ENCODE peak calls at places on chromosomes 13 and 19, in seven cellular contexts. C, Z, R, I, W, V and B are unnamed samples.

GRCh38 chr13:97749174-97749573 is 204.3 kb upstream of the IPO5 start:
- DNase-seq in C (no peak), Z (no peak), R (no peak), I (peak), W (no peak), V (peak), B (no peak)

GRCh38 chr19:17775991-17776803 is 18.7 kb upstream of the B3GNT3 start:
- DNase-seq in C (no peak), Z (no peak), R (no peak), I (peak), W (no peak), V (no peak), B (no peak)

GRCh38 chr13:23870356-23871146 is 18.6 kb downstream of the MIPEP start:
- DNase-seq in C (no peak), Z (no peak), R (no peak), I (no peak), W (no peak), V (peak), B (no peak)

GRCh38 chr19:52102163-52102562 is 6.6 kb upstream of the ZNF841 start:
- DNase-seq in C (no peak), Z (no peak), R (no peak), I (no peak), W (no peak), V (no peak), B (no peak)

GRCh38 chr19:8022275-8022674 is 16.8 kb upstream of the ELAVL1 start:
- DNase-seq in C (no peak), Z (no peak), R (no peak), I (no peak), W (no peak), V (no peak), B (no peak)

GRCh38 chr13:113448545-113448884 is 4.8 kb downstream of the ADPRHL1 start:
- DNase-seq in C (peak), Z (peak), R (peak), I (no peak), W (peak), V (peak), B (no peak)

GRCh38 chr13:84607614-84608013 is 725.3 kb upstream of the SLITRK1 start:
- DNase-seq in C (no peak), Z (no peak), R (no peak), I (no peak), W (peak), V (no peak), B (no peak)

GRCh38 chr13:48038763-48039162 is 1.2 kb downstream of the NUDT15 start:
- DNase-seq in C (no peak), Z (no peak), R (no peak), I (no peak), W (no peak), V (no peak), B (no peak)

GRCh38 chr13:97600438-97601080 is 166.6 kb downstream of the RAP2A start:
- DNase-seq in C (no peak), Z (no peak), R (no peak), I (no peak), W (no peak), V (no peak), B (no peak)

GRCh38 chr13:96994030-96994848 is at the start of gene OXGR1:
- DNase-seq in C (no peak), Z (no peak), R (peak), I (no peak), W (no peak), V (no peak), B (peak)

GRCh38 chr13:36086117-36086516 is 45.1 kb downstream of the DCLK1 start:
- DNase-seq in C (no peak), Z (no peak), R (no peak), I (no peak), W (no peak), V (peak), B (no peak)

GRCh38 chr13:48233097-48233885 is at the start of gene ITM2B:
- DNase-seq in C (peak), Z (peak), R (peak), I (peak), W (peak), V (peak), B (peak)

GRCh38 chr13:98919566-98919965 is 58.3 kb downstream of the DOCK9 start:
- DNase-seq in C (no peak), Z (no peak), R (no peak), I (peak), W (no peak), V (peak), B (no peak)

GRCh38 chr19:18436651-18437478 is 1.1 kb downstream of the ISYNA1 start:
- DNase-seq in C (peak), Z (peak), R (peak), I (peak), W (peak), V (peak), B (peak)

GRCh38 chr13:51501592-51502205 is 48.9 kb upstream of the INTS6 start:
- DNase-seq in C (no peak), Z (no peak), R (no peak), I (no peak), W (no peak), V (no peak), B (no peak)

GRCh38 chr19:33654840-33655508 is 33.2 kb downstream of the CHST8 start:
- DNase-seq in C (no peak), Z (no peak), R (no peak), I (no peak), W (no peak), V (no peak), B (no peak)

GRCh38 chr13:75038315-75038881 is 443.6 kb downstream of the TBC1D4 start:
- DNase-seq in C (no peak), Z (no peak), R (no peak), I (no peak), W (no peak), V (no peak), B (no peak)

GRCh38 chr13:85283408-85283807 is 515.8 kb downstream of the SLITRK6 start:
- DNase-seq in C (no peak), Z (no peak), R (peak), I (no peak), W (no peak), V (no peak), B (no peak)

GRCh38 chr13:34179481-34179880 is 361.5 kb downstream of the RFC3 start:
- DNase-seq in C (no peak), Z (no peak), R (peak), I (no peak), W (no peak), V (no peak), B (no peak)

DNA sequence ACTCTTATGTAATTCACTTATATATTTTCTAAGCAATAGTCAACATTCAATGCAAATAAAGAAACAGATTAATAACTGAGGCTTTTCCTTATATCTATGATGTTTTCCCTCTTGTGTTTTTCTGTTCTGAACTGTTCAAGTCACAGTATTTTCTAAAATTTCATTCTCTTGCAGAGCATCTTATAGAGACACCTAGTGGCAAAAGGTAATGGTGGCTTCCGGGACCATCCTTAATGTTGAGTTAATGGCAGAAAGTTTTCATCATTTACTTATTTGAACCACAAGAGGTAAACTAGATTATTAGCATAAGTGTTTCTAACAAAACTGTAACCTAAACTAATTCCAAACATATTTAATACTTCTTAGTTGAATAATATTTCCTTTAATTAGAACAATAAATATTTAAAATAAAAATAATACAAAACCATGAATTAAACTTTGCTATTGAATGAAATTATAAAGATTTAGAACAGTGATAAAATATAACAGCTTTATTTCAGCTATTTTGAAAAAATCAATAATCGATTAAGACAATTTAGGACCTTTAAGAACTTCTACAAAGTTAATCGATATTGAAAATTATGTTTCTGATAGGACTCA is 1.7 kb upstream of the SLITRK5 start:
- DNase-seq in C (no peak), Z (no peak), R (peak), I (peak), W (no peak), V (peak), B (no peak)
- TF ChIP-seq CTCF in C (peak), Z (no peak), R (peak), I (peak), W (no peak), V (peak), B (peak)

GRCh38 chr13:54949735-54950134 is 1921.1 kb downstream of the OLFM4 start:
- DNase-seq in C (no peak), Z (no peak), R (no peak), I (no peak), W (no peak), V (no peak), B (no peak)

GRCh38 chr13:54953786-54954185 is 1925.2 kb downstream of the OLFM4 start:
- DNase-seq in C (no peak), Z (no peak), R (no peak), I (no peak), W (no peak), V (no peak), B (no peak)

GRCh38 chr13:54945978-54946377 is 1917.4 kb downstream of the OLFM4 start:
- DNase-seq in C (no peak), Z (no peak), R (no peak), I (no peak), W (no peak), V (no peak), B (no peak)

DNA sequence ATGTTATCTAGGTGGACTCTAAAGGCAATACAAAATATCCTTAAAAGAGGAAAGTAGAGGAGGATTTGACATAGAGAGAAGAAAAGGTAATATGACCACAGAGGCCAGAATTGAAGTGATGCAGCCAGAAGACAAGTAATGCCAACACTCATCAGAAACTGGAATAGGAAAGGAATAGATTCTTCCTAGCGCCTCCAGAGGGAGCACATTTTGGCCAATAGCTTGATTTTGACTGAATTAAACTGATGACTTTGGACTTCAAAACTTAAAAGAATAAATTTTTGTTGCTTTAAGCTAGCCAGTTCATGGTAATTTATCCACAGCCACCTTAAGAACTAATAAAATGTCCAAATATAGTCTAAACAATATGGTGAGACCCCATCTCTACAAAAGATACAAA is 1921.9 kb downstream of the OLFM4 start:
- DNase-seq in C (no peak), Z (no peak), R (no peak), I (no peak), W (no peak), V (no peak), B (no peak)
- TF ChIP-seq CTCF in C (no peak), Z (no peak), R (no peak), I (no peak), W (no peak), V (no peak), B (no peak)

GRCh38 chr19:48637449-48637947 is 319 bp upstream of the DBP start:
- DNase-seq in C (peak), Z (peak), R (peak), I (peak), W (peak), V (peak), B (peak)

GRCh38 chr19:48637948-48638830 is 1.0 kb upstream of the DBP start:
- DNase-seq in C (peak), Z (peak), R (peak), I (peak), W (peak), V (peak), B (peak)

GRCh38 chr19:48635966-48636858 is 967 bp downstream of the DBP start:
- DNase-seq in C (no peak), Z (no peak), R (peak), I (peak), W (peak), V (no peak), B (no peak)

GRCh38 chr19:48635263-48635965 is 1.8 kb downstream of the DBP start:
- DNase-seq in C (peak), Z (peak), R (peak), I (peak), W (peak), V (peak), B (peak)

GRCh38 chr19:48636859-48637448 is at the start of gene DBP:
- DNase-seq in C (peak), Z (no peak), R (peak), I (peak), W (peak), V (no peak), B (peak)
- TF ChIP-seq CTCF in C (peak), Z (no peak), R (peak), I (peak), W (peak), V (no peak), B (no peak)

DNA sequence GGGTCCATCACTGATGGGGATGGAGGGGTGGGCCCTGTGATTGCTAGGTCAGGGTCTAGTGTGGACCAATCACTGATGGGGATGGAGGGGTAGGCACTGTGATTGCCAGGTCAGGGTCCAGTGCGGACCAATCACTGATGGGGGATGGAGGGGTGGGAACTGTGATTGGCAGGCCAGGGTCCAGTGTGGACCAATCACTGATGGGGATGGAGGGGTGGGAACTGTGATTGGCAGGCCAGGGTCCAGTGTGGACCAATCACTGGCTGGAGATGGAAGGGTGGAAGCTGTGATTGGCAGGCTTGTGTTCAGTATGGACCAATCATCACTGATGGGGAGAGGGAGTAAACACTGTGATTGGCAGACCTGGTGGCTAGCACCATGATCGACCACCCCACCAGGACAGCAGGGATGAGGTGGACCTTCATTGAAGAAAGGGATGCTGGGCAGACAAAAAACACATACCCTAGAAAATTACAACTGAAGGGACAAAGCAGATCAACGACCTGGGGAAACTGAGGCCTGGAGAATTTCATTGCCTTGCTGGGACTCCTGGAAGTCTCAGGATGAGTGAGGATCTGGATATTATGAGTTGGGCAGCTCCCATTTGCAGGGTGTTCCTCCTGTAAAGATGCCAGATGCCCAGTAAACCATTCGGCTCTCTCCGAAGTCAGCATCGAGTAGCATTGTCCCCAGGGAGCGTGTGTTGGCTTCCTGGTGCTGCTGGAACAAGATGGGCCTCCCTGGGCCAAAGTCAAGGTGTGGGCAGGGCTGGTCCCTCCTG is 15.5 kb downstream of the TMPRSS9 start:
- DNase-seq in C (no peak), Z (no peak), R (no peak), I (no peak), W (no peak), V (no peak), B (no peak)
- TF ChIP-seq CTCF in C (no peak), Z (no peak), R (no peak), I (no peak), W (no peak), V (no peak), B (no peak)

DNA sequence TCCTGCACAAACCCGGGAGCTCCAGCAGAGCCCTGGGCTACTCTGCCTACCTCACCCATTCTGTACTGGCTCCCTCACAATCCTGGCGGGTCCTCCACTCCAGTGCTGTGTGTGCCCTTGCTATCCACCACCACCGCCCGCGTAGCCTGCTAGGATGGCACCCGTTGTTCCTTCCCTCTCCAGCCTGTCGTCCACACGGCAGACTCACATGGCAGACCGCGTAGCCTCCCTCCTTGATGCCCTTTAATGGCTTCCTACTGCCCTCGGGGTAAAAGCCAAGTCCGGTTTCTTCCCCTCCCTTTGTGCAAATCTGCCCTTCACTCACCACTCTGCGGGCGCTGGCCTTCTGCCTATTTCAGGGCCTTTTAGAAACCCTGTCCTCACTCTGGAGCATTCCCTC is 106.6 kb downstream of the RAB20 start:
- DNase-seq in C (peak), Z (peak), R (no peak), I (no peak), W (no peak), V (no peak), B (no peak)
- TF ChIP-seq CTCF in C (no peak), Z (no peak), R (no peak), I (no peak), W (no peak), V (no peak), B (no peak)